ENCODE peak calls at places on chromosomes 11 and 22, in seven cellular contexts. One of them, this sample, is unnamed.

GRCh38 chr11:2928605-2929510 is at the start of gene PHLDA2:
- DNase-seq in activated naive CD4-positive, alpha-beta T cell treated with anti-CD3 and anti-CD28 coated beads for 36 hours: peak; percentile 74
- DNase-seq in CD4-positive, alpha-beta T cell: peak; percentile 49
- DNase-seq in stimulated activated CD8-positive, alpha-beta memory T cell treated with anti-CD3 and anti-CD28 coated beads, Interleukin-12 subunit alpha, Interleukin-12 subunit beta, amount 100 ng/mL, for 1 hour: no peak
- DNase-seq in HFFc6: peak; percentile 73
- DNase-seq in activated CD4-positive, alpha-beta memory T cell treated with anti-CD3 and anti-CD28 coated beads for 36 hours: peak; percentile 81
- DNase-seq in GDM1: no peak
- DNase-seq in this sample: no peak

GRCh38 chr11:58774164-58774593 is 42.4 kb upstream of the GLYAT start:
- DNase-seq in GDM1: no peak
- DNase-seq in activated naive CD4-positive, alpha-beta T cell treated with anti-CD3 and anti-CD28 coated beads for 36 hours: no peak
- DNase-seq in activated CD4-positive, alpha-beta memory T cell treated with anti-CD3 and anti-CD28 coated beads for 36 hours: no peak
- DNase-seq in stimulated activated CD8-positive, alpha-beta memory T cell treated with anti-CD3 and anti-CD28 coated beads, Interleukin-12 subunit alpha, Interleukin-12 subunit beta, amount 100 ng/mL, for 1 hour: no peak
- DNase-seq in HFFc6: no peak
- DNase-seq in CD4-positive, alpha-beta T cell: no peak
- DNase-seq in this sample: no peak

GRCh38 chr22:36204001-36204640 is 2.5 kb upstream of the APOL4 start:
- DNase-seq in activated naive CD4-positive, alpha-beta T cell treated with anti-CD3 and anti-CD28 coated beads for 36 hours: no peak
- DNase-seq in activated CD4-positive, alpha-beta memory T cell treated with anti-CD3 and anti-CD28 coated beads for 36 hours: no peak
- DNase-seq in stimulated activated CD8-positive, alpha-beta memory T cell treated with anti-CD3 and anti-CD28 coated beads, Interleukin-12 subunit alpha, Interleukin-12 subunit beta, amount 100 ng/mL, for 1 hour: no peak
- DNase-seq in HFFc6: no peak
- DNase-seq in GDM1: no peak
- DNase-seq in CD4-positive, alpha-beta T cell: no peak
- DNase-seq in this sample: no peak

GRCh38 chr11:76317296-76317695 is 63.6 kb downstream of the THAP12 start:
- DNase-seq in HFFc6: no peak
- DNase-seq in stimulated activated CD8-positive, alpha-beta memory T cell treated with anti-CD3 and anti-CD28 coated beads, Interleukin-12 subunit alpha, Interleukin-12 subunit beta, amount 100 ng/mL, for 1 hour: no peak
- DNase-seq in CD4-positive, alpha-beta T cell: no peak
- DNase-seq in activated CD4-positive, alpha-beta memory T cell treated with anti-CD3 and anti-CD28 coated beads for 36 hours: no peak
- DNase-seq in activated naive CD4-positive, alpha-beta T cell treated with anti-CD3 and anti-CD28 coated beads for 36 hours: no peak
- DNase-seq in GDM1: no peak
- DNase-seq in this sample: no peak

GRCh38 chr11:72519220-72519881 is 85.0 kb upstream of the CLPB start:
- DNase-seq in CD4-positive, alpha-beta T cell: no peak
- DNase-seq in GDM1: no peak
- DNase-seq in activated CD4-positive, alpha-beta memory T cell treated with anti-CD3 and anti-CD28 coated beads for 36 hours: peak; percentile 19
- DNase-seq in activated naive CD4-positive, alpha-beta T cell treated with anti-CD3 and anti-CD28 coated beads for 36 hours: peak; percentile 18
- DNase-seq in HFFc6: no peak
- DNase-seq in stimulated activated CD8-positive, alpha-beta memory T cell treated with anti-CD3 and anti-CD28 coated beads, Interleukin-12 subunit alpha, Interleukin-12 subunit beta, amount 100 ng/mL, for 1 hour: no peak
- DNase-seq in this sample: no peak

GRCh38 chr11:27926469-27926868 is 181.5 kb downstream of the KIF18A start:
- DNase-seq in activated naive CD4-positive, alpha-beta T cell treated with anti-CD3 and anti-CD28 coated beads for 36 hours: no peak
- DNase-seq in CD4-positive, alpha-beta T cell: no peak
- DNase-seq in activated CD4-positive, alpha-beta memory T cell treated with anti-CD3 and anti-CD28 coated beads for 36 hours: no peak
- DNase-seq in HFFc6: no peak
- DNase-seq in stimulated activated CD8-positive, alpha-beta memory T cell treated with anti-CD3 and anti-CD28 coated beads, Interleukin-12 subunit alpha, Interleukin-12 subunit beta, amount 100 ng/mL, for 1 hour: no peak
- DNase-seq in GDM1: no peak
- DNase-seq in this sample: no peak

GRCh38 chr22:36814796-36815195 is 2.0 kb downstream of the PVALB start:
- DNase-seq in activated naive CD4-positive, alpha-beta T cell treated with anti-CD3 and anti-CD28 coated beads for 36 hours: no peak
- DNase-seq in activated CD4-positive, alpha-beta memory T cell treated with anti-CD3 and anti-CD28 coated beads for 36 hours: no peak
- DNase-seq in stimulated activated CD8-positive, alpha-beta memory T cell treated with anti-CD3 and anti-CD28 coated beads, Interleukin-12 subunit alpha, Interleukin-12 subunit beta, amount 100 ng/mL, for 1 hour: no peak
- DNase-seq in GDM1: no peak
- DNase-seq in CD4-positive, alpha-beta T cell: no peak
- DNase-seq in HFFc6: no peak
- DNase-seq in this sample: no peak

GRCh38 chr11:76660533-76661305 is 9.8 kb downstream of the LRRC32 start:
- DNase-seq in CD4-positive, alpha-beta T cell: no peak
- DNase-seq in HFFc6: no peak
- DNase-seq in GDM1: no peak
- DNase-seq in activated naive CD4-positive, alpha-beta T cell treated with anti-CD3 and anti-CD28 coated beads for 36 hours: no peak
- DNase-seq in activated CD4-positive, alpha-beta memory T cell treated with anti-CD3 and anti-CD28 coated beads for 36 hours: no peak
- DNase-seq in stimulated activated CD8-positive, alpha-beta memory T cell treated with anti-CD3 and anti-CD28 coated beads, Interleukin-12 subunit alpha, Interleukin-12 subunit beta, amount 100 ng/mL, for 1 hour: no peak
- DNase-seq in this sample: no peak

GRCh38 chr22:32413715-32414114 is 1.7 kb upstream of the RTCB start:
- DNase-seq in GDM1: no peak
- DNase-seq in HFFc6: peak; percentile 33
- DNase-seq in activated naive CD4-positive, alpha-beta T cell treated with anti-CD3 and anti-CD28 coated beads for 36 hours: no peak
- DNase-seq in stimulated activated CD8-positive, alpha-beta memory T cell treated with anti-CD3 and anti-CD28 coated beads, Interleukin-12 subunit alpha, Interleukin-12 subunit beta, amount 100 ng/mL, for 1 hour: no peak
- DNase-seq in activated CD4-positive, alpha-beta memory T cell treated with anti-CD3 and anti-CD28 coated beads for 36 hours: no peak
- DNase-seq in CD4-positive, alpha-beta T cell: no peak
- DNase-seq in this sample: no peak

GRCh38 chr11:67282876-67283371 is 6.2 kb upstream of the ANKRD13D start:
- DNase-seq in activated naive CD4-positive, alpha-beta T cell treated with anti-CD3 and anti-CD28 coated beads for 36 hours: no peak
- DNase-seq in stimulated activated CD8-positive, alpha-beta memory T cell treated with anti-CD3 and anti-CD28 coated beads, Interleukin-12 subunit alpha, Interleukin-12 subunit beta, amount 100 ng/mL, for 1 hour: no peak
- DNase-seq in activated CD4-positive, alpha-beta memory T cell treated with anti-CD3 and anti-CD28 coated beads for 36 hours: no peak
- DNase-seq in GDM1: no peak
- DNase-seq in CD4-positive, alpha-beta T cell: no peak
- DNase-seq in HFFc6: no peak
- DNase-seq in this sample: no peak

GRCh38 chr11:121564948-121565684 is 112.3 kb upstream of the SORL1-AS1 start:
- DNase-seq in activated CD4-positive, alpha-beta memory T cell treated with anti-CD3 and anti-CD28 coated beads for 36 hours: no peak
- DNase-seq in stimulated activated CD8-positive, alpha-beta memory T cell treated with anti-CD3 and anti-CD28 coated beads, Interleukin-12 subunit alpha, Interleukin-12 subunit beta, amount 100 ng/mL, for 1 hour: no peak
- DNase-seq in GDM1: no peak
- DNase-seq in activated naive CD4-positive, alpha-beta T cell treated with anti-CD3 and anti-CD28 coated beads for 36 hours: no peak
- DNase-seq in HFFc6: no peak
- DNase-seq in CD4-positive, alpha-beta T cell: no peak
- DNase-seq in this sample: no peak

GRCh38 chr11:75565221-75565814 is 3.3 kb downstream of the SERPINH1 start:
- DNase-seq in CD4-positive, alpha-beta T cell: no peak
- DNase-seq in GDM1: no peak
- DNase-seq in activated CD4-positive, alpha-beta memory T cell treated with anti-CD3 and anti-CD28 coated beads for 36 hours: no peak
- DNase-seq in stimulated activated CD8-positive, alpha-beta memory T cell treated with anti-CD3 and anti-CD28 coated beads, Interleukin-12 subunit alpha, Interleukin-12 subunit beta, amount 100 ng/mL, for 1 hour: no peak
- DNase-seq in activated naive CD4-positive, alpha-beta T cell treated with anti-CD3 and anti-CD28 coated beads for 36 hours: no peak
- DNase-seq in HFFc6: peak; percentile 82
- DNase-seq in this sample: no peak

GRCh38 chr11:73513707-73514106 is 84.2 kb downstream of the FAM168A start:
- DNase-seq in HFFc6: no peak
- DNase-seq in CD4-positive, alpha-beta T cell: no peak
- DNase-seq in activated naive CD4-positive, alpha-beta T cell treated with anti-CD3 and anti-CD28 coated beads for 36 hours: no peak
- DNase-seq in stimulated activated CD8-positive, alpha-beta memory T cell treated with anti-CD3 and anti-CD28 coated beads, Interleukin-12 subunit alpha, Interleukin-12 subunit beta, amount 100 ng/mL, for 1 hour: no peak
- DNase-seq in GDM1: no peak
- DNase-seq in activated CD4-positive, alpha-beta memory T cell treated with anti-CD3 and anti-CD28 coated beads for 36 hours: no peak
- DNase-seq in this sample: no peak

GRCh38 chr11:60987577-60988277 is 16.2 kb downstream of the CD6 start:
- DNase-seq in CD4-positive, alpha-beta T cell: no peak
- DNase-seq in activated CD4-positive, alpha-beta memory T cell treated with anti-CD3 and anti-CD28 coated beads for 36 hours: peak; percentile 90
- DNase-seq in activated naive CD4-positive, alpha-beta T cell treated with anti-CD3 and anti-CD28 coated beads for 36 hours: peak; percentile 92
- DNase-seq in HFFc6: no peak
- DNase-seq in GDM1: no peak
- DNase-seq in stimulated activated CD8-positive, alpha-beta memory T cell treated with anti-CD3 and anti-CD28 coated beads, Interleukin-12 subunit alpha, Interleukin-12 subunit beta, amount 100 ng/mL, for 1 hour: no peak
- DNase-seq in this sample: no peak

GRCh38 chr11:30917859-30918478 is 331.8 kb upstream of the MPPED2 start:
- DNase-seq in GDM1: no peak
- DNase-seq in CD4-positive, alpha-beta T cell: no peak
- DNase-seq in stimulated activated CD8-positive, alpha-beta memory T cell treated with anti-CD3 and anti-CD28 coated beads, Interleukin-12 subunit alpha, Interleukin-12 subunit beta, amount 100 ng/mL, for 1 hour: no peak
- DNase-seq in HFFc6: peak; percentile 17
- DNase-seq in activated naive CD4-positive, alpha-beta T cell treated with anti-CD3 and anti-CD28 coated beads for 36 hours: no peak
- DNase-seq in activated CD4-positive, alpha-beta memory T cell treated with anti-CD3 and anti-CD28 coated beads for 36 hours: no peak
- DNase-seq in this sample: no peak

GRCh38 chr22:44032126-44032730 is 8.1 kb downstream of the PARVB start:
- DNase-seq in activated CD4-positive, alpha-beta memory T cell treated with anti-CD3 and anti-CD28 coated beads for 36 hours: no peak
- DNase-seq in CD4-positive, alpha-beta T cell: no peak
- DNase-seq in stimulated activated CD8-positive, alpha-beta memory T cell treated with anti-CD3 and anti-CD28 coated beads, Interleukin-12 subunit alpha, Interleukin-12 subunit beta, amount 100 ng/mL, for 1 hour: no peak
- DNase-seq in HFFc6: no peak
- DNase-seq in activated naive CD4-positive, alpha-beta T cell treated with anti-CD3 and anti-CD28 coated beads for 36 hours: no peak
- DNase-seq in GDM1: no peak
- DNase-seq in this sample: no peak

GRCh38 chr22:30279389-30279788 is 9.9 kb downstream of the CASTOR1 start:
- DNase-seq in stimulated activated CD8-positive, alpha-beta memory T cell treated with anti-CD3 and anti-CD28 coated beads, Interleukin-12 subunit alpha, Interleukin-12 subunit beta, amount 100 ng/mL, for 1 hour: no peak
- DNase-seq in CD4-positive, alpha-beta T cell: no peak
- DNase-seq in activated naive CD4-positive, alpha-beta T cell treated with anti-CD3 and anti-CD28 coated beads for 36 hours: no peak
- DNase-seq in activated CD4-positive, alpha-beta memory T cell treated with anti-CD3 and anti-CD28 coated beads for 36 hours: no peak
- DNase-seq in GDM1: no peak
- DNase-seq in HFFc6: no peak
- DNase-seq in this sample: no peak

GRCh38 chr11:18692941-18693760 is 5.4 kb upstream of the TMEM86A start:
- DNase-seq in HFFc6: no peak
- DNase-seq in GDM1: no peak
- DNase-seq in CD4-positive, alpha-beta T cell: no peak
- DNase-seq in activated CD4-positive, alpha-beta memory T cell treated with anti-CD3 and anti-CD28 coated beads for 36 hours: no peak
- DNase-seq in stimulated activated CD8-positive, alpha-beta memory T cell treated with anti-CD3 and anti-CD28 coated beads, Interleukin-12 subunit alpha, Interleukin-12 subunit beta, amount 100 ng/mL, for 1 hour: no peak
- DNase-seq in activated naive CD4-positive, alpha-beta T cell treated with anti-CD3 and anti-CD28 coated beads for 36 hours: no peak
- DNase-seq in this sample: no peak

GRCh38 chr22:48236261-48236660 is 1473.8 kb downstream of the TBC1D22A start:
- DNase-seq in activated naive CD4-positive, alpha-beta T cell treated with anti-CD3 and anti-CD28 coated beads for 36 hours: no peak
- DNase-seq in CD4-positive, alpha-beta T cell: no peak
- DNase-seq in HFFc6: no peak
- DNase-seq in activated CD4-positive, alpha-beta memory T cell treated with anti-CD3 and anti-CD28 coated beads for 36 hours: no peak
- DNase-seq in stimulated activated CD8-positive, alpha-beta memory T cell treated with anti-CD3 and anti-CD28 coated beads, Interleukin-12 subunit alpha, Interleukin-12 subunit beta, amount 100 ng/mL, for 1 hour: no peak
- DNase-seq in GDM1: no peak
- DNase-seq in this sample: no peak

GRCh38 chr11:68354181-68354872 is 41.9 kb downstream of the LRP5 start:
- DNase-seq in CD4-positive, alpha-beta T cell: no peak
- DNase-seq in stimulated activated CD8-positive, alpha-beta memory T cell treated with anti-CD3 and anti-CD28 coated beads, Interleukin-12 subunit alpha, Interleukin-12 subunit beta, amount 100 ng/mL, for 1 hour: no peak
- DNase-seq in GDM1: no peak
- DNase-seq in activated CD4-positive, alpha-beta memory T cell treated with anti-CD3 and anti-CD28 coated beads for 36 hours: no peak
- DNase-seq in activated naive CD4-positive, alpha-beta T cell treated with anti-CD3 and anti-CD28 coated beads for 36 hours: no peak
- DNase-seq in HFFc6: peak; percentile 81
- DNase-seq in this sample: no peak

GRCh38 chr11:66322732-66323427 is 6.0 kb upstream of the CD248 start:
- DNase-seq in activated naive CD4-positive, alpha-beta T cell treated with anti-CD3 and anti-CD28 coated beads for 36 hours: no peak
- DNase-seq in GDM1: no peak
- DNase-seq in stimulated activated CD8-positive, alpha-beta memory T cell treated with anti-CD3 and anti-CD28 coated beads, Interleukin-12 subunit alpha, Interleukin-12 subunit beta, amount 100 ng/mL, for 1 hour: no peak
- DNase-seq in activated CD4-positive, alpha-beta memory T cell treated with anti-CD3 and anti-CD28 coated beads for 36 hours: no peak
- DNase-seq in CD4-positive, alpha-beta T cell: no peak
- DNase-seq in HFFc6: no peak
- DNase-seq in this sample: no peak

GRCh38 chr11:48063424-48063978 is 83.1 kb downstream of the PTPRJ start:
- DNase-seq in activated naive CD4-positive, alpha-beta T cell treated with anti-CD3 and anti-CD28 coated beads for 36 hours: no peak
- DNase-seq in GDM1: no peak
- DNase-seq in activated CD4-positive, alpha-beta memory T cell treated with anti-CD3 and anti-CD28 coated beads for 36 hours: no peak
- DNase-seq in CD4-positive, alpha-beta T cell: no peak
- DNase-seq in HFFc6: peak; percentile 98
- DNase-seq in stimulated activated CD8-positive, alpha-beta memory T cell treated with anti-CD3 and anti-CD28 coated beads, Interleukin-12 subunit alpha, Interleukin-12 subunit beta, amount 100 ng/mL, for 1 hour: no peak
- DNase-seq in this sample: no peak

This sample was measured in CMK.